ENCODE peak calls at places on chromosomes 6 and 20, in eight cellular contexts. One of them, this sample, is unnamed.

GRCh38 chr20:25257756-25258462 is 10.0 kb downstream of the PYGB start:
- DNase-seq in heart left ventricle: no peak
- DNase-seq in heart right ventricle: no peak
- DNase-seq in OCI-LY7: no peak
- DNase-seq in suprapubic skin: no peak
- DNase-seq in CD8-positive, alpha-beta memory T cell: no peak
- DNase-seq in IMR-90: no peak
- DNase-seq in coronary artery: no peak
- DNase-seq in this sample: no peak

GRCh38 chr20:20711413-20711812 is 1.0 kb downstream of the RALGAPA2 start:
- DNase-seq in heart right ventricle: no peak
- DNase-seq in suprapubic skin: no peak
- DNase-seq in CD8-positive, alpha-beta memory T cell: peak
- DNase-seq in coronary artery: no peak
- DNase-seq in heart left ventricle: no peak
- DNase-seq in OCI-LY7: peak
- DNase-seq in IMR-90: no peak
- DNase-seq in this sample: no peak

GRCh38 chr20:60131375-60131774 is 173.2 kb downstream of the CDH26 start:
- DNase-seq in heart right ventricle: no peak
- DNase-seq in suprapubic skin: no peak
- DNase-seq in heart left ventricle: no peak
- DNase-seq in coronary artery: no peak
- DNase-seq in CD8-positive, alpha-beta memory T cell: no peak
- DNase-seq in OCI-LY7: no peak
- DNase-seq in IMR-90: no peak
- DNase-seq in this sample: no peak

GRCh38 chr20:52224920-52225319 is 33.3 kb upstream of the ZFP64 start:
- DNase-seq in heart left ventricle: no peak
- DNase-seq in coronary artery: no peak
- DNase-seq in heart right ventricle: no peak
- DNase-seq in CD8-positive, alpha-beta memory T cell: no peak
- DNase-seq in suprapubic skin: no peak
- DNase-seq in OCI-LY7: no peak
- DNase-seq in IMR-90: no peak
- DNase-seq in this sample: no peak

GRCh38 chr20:61718361-61718760 is 347.3 kb downstream of the TAF4 start:
- DNase-seq in OCI-LY7: no peak
- DNase-seq in suprapubic skin: no peak
- DNase-seq in heart right ventricle: no peak
- DNase-seq in heart left ventricle: no peak
- DNase-seq in IMR-90: no peak
- DNase-seq in CD8-positive, alpha-beta memory T cell: no peak
- DNase-seq in coronary artery: no peak
- DNase-seq in this sample: no peak

GRCh38 chr20:48818481-48818987 is 9.3 kb downstream of the PREX1 start:
- DNase-seq in heart left ventricle: no peak
- DNase-seq in heart right ventricle: no peak
- DNase-seq in IMR-90: no peak
- DNase-seq in OCI-LY7: peak
- DNase-seq in suprapubic skin: no peak
- DNase-seq in coronary artery: no peak
- DNase-seq in CD8-positive, alpha-beta memory T cell: peak
- DNase-seq in this sample: no peak

GRCh38 chr6:39063520-39063919 is 14.9 kb downstream of the GLP1R start:
- DNase-seq in CD8-positive, alpha-beta memory T cell: no peak
- DNase-seq in suprapubic skin: no peak
- DNase-seq in coronary artery: no peak
- DNase-seq in OCI-LY7: no peak
- DNase-seq in heart left ventricle: no peak
- DNase-seq in heart right ventricle: no peak
- DNase-seq in IMR-90: no peak
- DNase-seq in this sample: no peak

GRCh38 chr6:44869321-44869897 is 458.7 kb upstream of the RUNX2 start:
- DNase-seq in OCI-LY7: no peak
- DNase-seq in heart right ventricle: no peak
- DNase-seq in coronary artery: no peak
- DNase-seq in CD8-positive, alpha-beta memory T cell: no peak
- DNase-seq in suprapubic skin: no peak
- DNase-seq in IMR-90: no peak
- DNase-seq in heart left ventricle: no peak
- DNase-seq in this sample: no peak

GRCh38 chr20:49810491-49811190 is 2.0 kb upstream of the SLC9A8 start:
- DNase-seq in CD8-positive, alpha-beta memory T cell: no peak
- DNase-seq in heart right ventricle: no peak
- DNase-seq in coronary artery: no peak
- DNase-seq in suprapubic skin: no peak
- DNase-seq in OCI-LY7: no peak
- DNase-seq in heart left ventricle: no peak
- DNase-seq in IMR-90: no peak
- DNase-seq in this sample: no peak

GRCh38 chr20:15708984-15709598 is 864.2 kb downstream of the KIF16B start:
- DNase-seq in heart right ventricle: peak
- DNase-seq in coronary artery: no peak
- DNase-seq in IMR-90: no peak
- DNase-seq in suprapubic skin: no peak
- DNase-seq in CD8-positive, alpha-beta memory T cell: no peak
- DNase-seq in OCI-LY7: peak
- DNase-seq in heart left ventricle: peak
- DNase-seq in this sample: peak

GRCh38 chr6:5422321-5422915 is 161.1 kb downstream of the FARS2 start:
- DNase-seq in suprapubic skin: no peak
- DNase-seq in heart right ventricle: no peak
- DNase-seq in IMR-90: peak
- DNase-seq in heart left ventricle: no peak
- DNase-seq in OCI-LY7: peak
- DNase-seq in CD8-positive, alpha-beta memory T cell: no peak
- DNase-seq in coronary artery: no peak
- DNase-seq in this sample: no peak

GRCh38 chr20:1467355-1468116 is 887 bp upstream of the NSFL1C start:
- DNase-seq in CD8-positive, alpha-beta memory T cell: peak
- DNase-seq in coronary artery: no peak
- DNase-seq in OCI-LY7: no peak
- DNase-seq in suprapubic skin: no peak
- DNase-seq in heart left ventricle: no peak
- DNase-seq in IMR-90: no peak
- DNase-seq in heart right ventricle: peak
- DNase-seq in this sample: no peak

GRCh38 chr6:164826831-164827468 is 482.5 kb downstream of the C6orf118 start:
- DNase-seq in heart right ventricle: no peak
- DNase-seq in suprapubic skin: no peak
- DNase-seq in coronary artery: no peak
- DNase-seq in OCI-LY7: no peak
- DNase-seq in heart left ventricle: no peak
- DNase-seq in CD8-positive, alpha-beta memory T cell: no peak
- DNase-seq in IMR-90: no peak
- DNase-seq in this sample: no peak

GRCh38 chr6:154156135-154156948 is 117.3 kb downstream of the OPRM1 start:
- DNase-seq in OCI-LY7: peak
- DNase-seq in heart left ventricle: no peak
- DNase-seq in suprapubic skin: no peak
- DNase-seq in IMR-90: peak
- DNase-seq in CD8-positive, alpha-beta memory T cell: peak
- DNase-seq in coronary artery: no peak
- DNase-seq in heart right ventricle: peak
- DNase-seq in this sample: peak

GRCh38 chr6:139977887-139978332 is 603.5 kb upstream of the CITED2 start:
- DNase-seq in CD8-positive, alpha-beta memory T cell: no peak
- DNase-seq in heart left ventricle: no peak
- DNase-seq in heart right ventricle: no peak
- DNase-seq in IMR-90: peak
- DNase-seq in OCI-LY7: no peak
- DNase-seq in suprapubic skin: no peak
- DNase-seq in coronary artery: no peak
- DNase-seq in this sample: no peak

GRCh38 chr6:127516676-127517273 is 2.4 kb downstream of the MTCL3 start:
- DNase-seq in heart left ventricle: no peak
- DNase-seq in CD8-positive, alpha-beta memory T cell: no peak
- DNase-seq in heart right ventricle: peak
- DNase-seq in suprapubic skin: no peak
- DNase-seq in coronary artery: no peak
- DNase-seq in OCI-LY7: peak
- DNase-seq in IMR-90: peak
- DNase-seq in this sample: no peak
- H3K4me3 ChIP-seq in heart left ventricle: peak
- H3K4me3 ChIP-seq in CD8-positive, alpha-beta memory T cell: peak
- H3K4me3 ChIP-seq in heart right ventricle: peak
- H3K4me3 ChIP-seq in suprapubic skin: peak
- H3K4me3 ChIP-seq in coronary artery: peak
- H3K4me3 ChIP-seq in OCI-LY7: peak
- H3K4me3 ChIP-seq in IMR-90: peak
- H3K4me3 ChIP-seq in this sample: peak

GRCh38 chr6:152596706-152597105 is 40.5 kb downstream of the SYNE1 start:
- DNase-seq in heart left ventricle: no peak
- DNase-seq in OCI-LY7: no peak
- DNase-seq in CD8-positive, alpha-beta memory T cell: no peak
- DNase-seq in coronary artery: no peak
- DNase-seq in IMR-90: no peak
- DNase-seq in suprapubic skin: no peak
- DNase-seq in heart right ventricle: no peak
- DNase-seq in this sample: no peak

GRCh38 chr6:152598421-152598820 is 38.7 kb downstream of the SYNE1 start:
- DNase-seq in CD8-positive, alpha-beta memory T cell: no peak
- DNase-seq in IMR-90: peak
- DNase-seq in OCI-LY7: no peak
- DNase-seq in coronary artery: no peak
- DNase-seq in suprapubic skin: no peak
- DNase-seq in heart left ventricle: no peak
- DNase-seq in heart right ventricle: no peak
- DNase-seq in this sample: no peak

GRCh38 chr6:152600022-152600421 is 37.1 kb downstream of the SYNE1 start:
- DNase-seq in suprapubic skin: no peak
- DNase-seq in IMR-90: no peak
- DNase-seq in heart right ventricle: no peak
- DNase-seq in CD8-positive, alpha-beta memory T cell: no peak
- DNase-seq in heart left ventricle: no peak
- DNase-seq in coronary artery: no peak
- DNase-seq in OCI-LY7: no peak
- DNase-seq in this sample: no peak

GRCh38 chr6:152595507-152595906 is 41.7 kb downstream of the SYNE1 start:
- DNase-seq in OCI-LY7: peak
- DNase-seq in coronary artery: no peak
- DNase-seq in CD8-positive, alpha-beta memory T cell: no peak
- DNase-seq in heart left ventricle: no peak
- DNase-seq in suprapubic skin: no peak
- DNase-seq in IMR-90: peak
- DNase-seq in heart right ventricle: no peak
- DNase-seq in this sample: no peak

GRCh38 chr6:152598858-152599537 is 38.2 kb downstream of the SYNE1 start:
- DNase-seq in coronary artery: no peak
- DNase-seq in CD8-positive, alpha-beta memory T cell: no peak
- DNase-seq in suprapubic skin: no peak
- DNase-seq in OCI-LY7: no peak
- DNase-seq in heart right ventricle: peak
- DNase-seq in heart left ventricle: no peak
- DNase-seq in IMR-90: peak
- DNase-seq in this sample: peak
- H3K27ac ChIP-seq in coronary artery: no peak
- H3K27ac ChIP-seq in CD8-positive, alpha-beta memory T cell: no peak
- H3K27ac ChIP-seq in suprapubic skin: peak
- H3K27ac ChIP-seq in OCI-LY7: no peak
- H3K27ac ChIP-seq in heart right ventricle: no peak
- H3K27ac ChIP-seq in heart left ventricle: peak
- H3K27ac ChIP-seq in IMR-90: no peak
- H3K27ac ChIP-seq in this sample: peak

GRCh38 chr20:63658749-63659187 is 656 bp downstream of the RTEL1 start:
- DNase-seq in CD8-positive, alpha-beta memory T cell: no peak
- DNase-seq in heart left ventricle: no peak
- DNase-seq in OCI-LY7: no peak
- DNase-seq in heart right ventricle: no peak
- DNase-seq in suprapubic skin: no peak
- DNase-seq in IMR-90: peak
- DNase-seq in coronary artery: no peak
- DNase-seq in this sample: no peak

GRCh38 chr20:63659370-63659769 is 1.3 kb downstream of the RTEL1 start:
- DNase-seq in heart left ventricle: no peak
- DNase-seq in IMR-90: no peak
- DNase-seq in coronary artery: no peak
- DNase-seq in suprapubic skin: no peak
- DNase-seq in heart right ventricle: no peak
- DNase-seq in CD8-positive, alpha-beta memory T cell: no peak
- DNase-seq in OCI-LY7: no peak
- DNase-seq in this sample: peak

GRCh38 chr20:63656451-63656850 is 1.7 kb upstream of the RTEL1 start:
- DNase-seq in heart right ventricle: no peak
- DNase-seq in suprapubic skin: no peak
- DNase-seq in IMR-90: peak
- DNase-seq in coronary artery: no peak
- DNase-seq in OCI-LY7: no peak
- DNase-seq in CD8-positive, alpha-beta memory T cell: no peak
- DNase-seq in heart left ventricle: no peak
- DNase-seq in this sample: no peak

GRCh38 chr20:63657937-63658748 is at the start of gene RTEL1:
- DNase-seq in heart left ventricle: peak
- DNase-seq in coronary artery: peak
- DNase-seq in OCI-LY7: peak
- DNase-seq in suprapubic skin: peak
- DNase-seq in CD8-positive, alpha-beta memory T cell: peak
- DNase-seq in IMR-90: peak
- DNase-seq in heart right ventricle: peak
- DNase-seq in this sample: peak

GRCh38 chr20:63657260-63657936 is 714 bp upstream of the RTEL1 start:
- DNase-seq in CD8-positive, alpha-beta memory T cell: no peak
- DNase-seq in heart left ventricle: no peak
- DNase-seq in suprapubic skin: no peak
- DNase-seq in IMR-90: no peak
- DNase-seq in heart right ventricle: no peak
- DNase-seq in coronary artery: no peak
- DNase-seq in OCI-LY7: no peak
- DNase-seq in this sample: peak
- H3K4me3 ChIP-seq in CD8-positive, alpha-beta memory T cell: peak
- H3K4me3 ChIP-seq in heart left ventricle: peak
- H3K4me3 ChIP-seq in suprapubic skin: peak
- H3K4me3 ChIP-seq in IMR-90: peak
- H3K4me3 ChIP-seq in heart right ventricle: peak
- H3K4me3 ChIP-seq in coronary artery: peak
- H3K4me3 ChIP-seq in OCI-LY7: peak
- H3K4me3 ChIP-seq in this sample: peak

GRCh38 chr6:27758471-27758870 is 153.7 kb downstream of the OR2B2 start:
- DNase-seq in OCI-LY7: no peak
- DNase-seq in suprapubic skin: no peak
- DNase-seq in heart left ventricle: no peak
- DNase-seq in coronary artery: no peak
- DNase-seq in CD8-positive, alpha-beta memory T cell: no peak
- DNase-seq in heart right ventricle: no peak
- DNase-seq in IMR-90: no peak
- DNase-seq in this sample: no peak

GRCh38 chr6:27759930-27760329 is 152.3 kb downstream of the OR2B2 start:
- DNase-seq in heart left ventricle: no peak
- DNase-seq in IMR-90: no peak
- DNase-seq in OCI-LY7: no peak
- DNase-seq in heart right ventricle: no peak
- DNase-seq in CD8-positive, alpha-beta memory T cell: no peak
- DNase-seq in suprapubic skin: no peak
- DNase-seq in coronary artery: no peak
- DNase-seq in this sample: no peak

GRCh38 chr6:27765028-27765427 is 147.2 kb downstream of the OR2B2 start:
- DNase-seq in heart left ventricle: no peak
- DNase-seq in OCI-LY7: no peak
- DNase-seq in IMR-90: no peak
- DNase-seq in coronary artery: no peak
- DNase-seq in heart right ventricle: no peak
- DNase-seq in CD8-positive, alpha-beta memory T cell: no peak
- DNase-seq in suprapubic skin: no peak
- DNase-seq in this sample: no peak

GRCh38 chr6:27760464-27760863 is 151.7 kb downstream of the OR2B2 start:
- DNase-seq in heart right ventricle: no peak
- DNase-seq in suprapubic skin: no peak
- DNase-seq in heart left ventricle: no peak
- DNase-seq in CD8-positive, alpha-beta memory T cell: no peak
- DNase-seq in OCI-LY7: no peak
- DNase-seq in coronary artery: no peak
- DNase-seq in IMR-90: no peak
- DNase-seq in this sample: no peak

GRCh38 chr6:27761391-27761790 is 150.8 kb downstream of the OR2B2 start:
- DNase-seq in heart right ventricle: no peak
- DNase-seq in coronary artery: no peak
- DNase-seq in suprapubic skin: no peak
- DNase-seq in heart left ventricle: no peak
- DNase-seq in IMR-90: no peak
- DNase-seq in OCI-LY7: no peak
- DNase-seq in CD8-positive, alpha-beta memory T cell: no peak
- DNase-seq in this sample: no peak
- H3K27ac ChIP-seq in heart right ventricle: no peak
- H3K27ac ChIP-seq in coronary artery: no peak
- H3K27ac ChIP-seq in suprapubic skin: no peak
- H3K27ac ChIP-seq in heart left ventricle: no peak
- H3K27ac ChIP-seq in IMR-90: no peak
- H3K27ac ChIP-seq in OCI-LY7: no peak
- H3K27ac ChIP-seq in CD8-positive, alpha-beta memory T cell: no peak
- H3K27ac ChIP-seq in this sample: no peak